ENCODE peak calls at places on chromosomes 1 and 21, in five cellular contexts. B, U, R, D and A are unnamed samples.

GRCh38 chr1:110412576-110412975 is 5.1 kb upstream of the LAMTOR5 start:
- DNase-seq in U (peak), B (peak), D (peak), R (no peak), A (peak)

GRCh38 chr1:42815938-42816599 is 853 bp upstream of the ERMAP start:
- DNase-seq in B (peak), R (no peak), D (peak), U (no peak), A (no peak)

GRCh38 chr1:89271616-89272015 is 1.0 kb downstream of the GBP5 start:
- DNase-seq in B (peak), D (no peak), U (no peak), R (no peak), A (no peak)

GRCh38 chr1:242454262-242455051 is 70.0 kb downstream of the PLD5 start:
- DNase-seq in B (peak), D (no peak), U (peak), R (peak), A (no peak)

GRCh38 chr1:230950404-230950803 is 28.3 kb downstream of the TTC13 start:
- DNase-seq in R (no peak), U (no peak), D (no peak), B (no peak), A (no peak)

GRCh38 chr1:98099501-98099900 is 178.7 kb upstream of the DPYD start:
- DNase-seq in U (no peak), D (no peak), R (no peak), B (no peak), A (no peak)

GRCh38 chr1:47608296-47608875 is 170.5 kb downstream of the FOXD2 start:
- DNase-seq in U (no peak), D (peak), B (no peak), R (no peak), A (no peak)

GRCh38 chr1:19009882-19010321 is 53.4 kb upstream of the IFFO2 start:
- DNase-seq in R (no peak), D (no peak), B (peak), U (peak), A (peak)

GRCh38 chr1:151013518-151013917 is 5.3 kb downstream of the PRUNE1 start:
- DNase-seq in R (no peak), D (no peak), U (no peak), B (peak), A (no peak)

GRCh38 chr1:161084205-161084988 is 5.0 kb downstream of the NECTIN4 start:
- DNase-seq in D (no peak), U (no peak), R (no peak), B (peak), A (no peak)

GRCh38 chr1:160550572-160551034 is 27.5 kb upstream of the SLAMF6 start:
- DNase-seq in D (peak), U (no peak), B (no peak), R (no peak), A (no peak)

GRCh38 chr1:44036409-44037111 is 5.3 kb upstream of the SLC6A9 start:
- DNase-seq in D (peak), U (no peak), B (peak), R (no peak), A (no peak)

GRCh38 chr1:181486098-181486420 is 2.7 kb downstream of the CACNA1E start:
- DNase-seq in B (no peak), R (no peak), D (no peak), U (no peak), A (no peak)

GRCh38 chr21:22900511-22900910 is 1902.3 kb downstream of the NCAM2 start:
- DNase-seq in D (no peak), R (no peak), B (peak), U (no peak), A (peak)

GRCh38 chr1:2845874-2846273 is 44.4 kb upstream of the TTC34 start:
- DNase-seq in R (no peak), B (no peak), U (no peak), D (no peak), A (no peak)

GRCh38 chr1:51736702-51737101 is 119.8 kb downstream of the OSBPL9 start:
- DNase-seq in U (peak), R (no peak), D (no peak), B (peak), A (peak)

GRCh38 chr1:38347446-38348175 is 301.0 kb upstream of the POU3F1 start:
- DNase-seq in R (no peak), D (no peak), B (no peak), U (no peak), A (no peak)

GRCh38 chr1:30371888-30372791 is 351.2 kb downstream of the MATN1 start:
- DNase-seq in B (no peak), R (no peak), D (peak), U (no peak), A (no peak)

GRCh38 chr1:61978866-61979265 is 215.8 kb upstream of the L1TD1 start:
- DNase-seq in U (no peak), B (no peak), R (no peak), D (no peak), A (no peak)

GRCh38 chr1:44500181-44501021 is 95.3 kb downstream of the RNF220 start:
- DNase-seq in D (no peak), U (no peak), R (no peak), B (peak), A (no peak)

GRCh38 chr1:34779005-34779404 is 2.0 kb upstream of the GJB3 start:
- DNase-seq in D (no peak), U (no peak), B (no peak), R (no peak), A (no peak)

GRCh38 chr21:39680216-39680615 is 64.8 kb upstream of the IGSF5 start:
- DNase-seq in U (no peak), D (no peak), R (no peak), B (no peak), A (no peak)

GRCh38 chr1:162297208-162297607 is 79.4 kb downstream of the SPATA46 start:
- DNase-seq in U (no peak), D (no peak), R (no peak), B (no peak), A (no peak)

GRCh38 chr1:229341811-229342304 is 989 bp downstream of the CCSAP start:
- DNase-seq in B (peak), U (no peak), D (no peak), R (no peak), A (no peak)

GRCh38 chr1:203129501-203130231 is 2.1 kb downstream of the ADORA1 start:
- DNase-seq in U (no peak), B (no peak), R (no peak), D (no peak), A (no peak)

GRCh38 chr1:41802532-41803501 is 115.9 kb downstream of the HIVEP3 start:
- DNase-seq in B (peak), D (peak), U (no peak), R (no peak), A (no peak)

GRCh38 chr1:47764461-47765046 is 232.6 kb downstream of the TRABD2B start:
- DNase-seq in D (no peak), U (no peak), R (no peak), B (no peak), A (no peak)